ENCODE peak calls at places on chromosome 10, in ten cellular contexts. H is T follicular helper cell; Y is CD4-positive, alpha-beta memory T cell; I is stimulated activated CD4-positive, alpha-beta T cell treated with anti-CD3 and anti-CD28 coated beads, Interleukin-12 subunit alpha, Interleukin-12 subunit beta, amount 100 ng/mL, for 4 hours; U is left lobe of liver; Q is stimulated activated naive CD8-positive, alpha-beta T cell treated with anti-CD3 and anti-CD28 coated beads, Interleukin-15, Interleukin-2, amounts not matched to agents 100 U/mL and 50 U/mL, for 24 hours; G is amygdala; J is Peyer's patch; F is T-helper 1 cell; W is lower lobe of right lung. S is an unnamed sample.

GRCh38 chr10:126227762-126228134 is 160.5 kb downstream of the ADAM12 start:
- DNase-seq in Y (no peak), I (no peak), Q (no peak), J (no peak), F (no peak), W (no peak), U (no peak), G (no peak), H (no peak), S (no peak)

GRCh38 chr10:62330213-62330612 is 44.0 kb upstream of the ZNF365 start:
- DNase-seq in I (no peak), H (no peak), Q (no peak), W (no peak), F (no peak), Y (no peak), J (no peak), G (no peak), U (no peak), S (no peak)

GRCh38 chr10:2214805-2215204 is 477.5 kb upstream of the ADARB2 start:
- DNase-seq in I (no peak), U (no peak), J (no peak), H (no peak), Y (no peak), G (no peak), F (no peak), Q (no peak), W (no peak), S (no peak)

GRCh38 chr10:109411897-109412296 is 511.4 kb downstream of the XPNPEP1 start:
- DNase-seq in H (no peak), Q (no peak), W (no peak), U (no peak), G (no peak), F (no peak), Y (no peak), I (no peak), J (no peak), S (no peak)

GRCh38 chr10:70164179-70164578 is 6.1 kb downstream of the SAR1A start:
- DNase-seq in W (no peak), Y (no peak), Q (no peak), G (no peak), F (no peak), U (no peak), I (no peak), J (no peak), H (no peak), S (no peak)

GRCh38 chr10:80187465-80188409 is 17.6 kb downstream of the ANXA11 start:
- DNase-seq in Q (peak; percentile 65), Y (peak; percentile 91), W (peak; percentile 72), F (peak; percentile 73), H (peak; percentile 81), G (no peak), I (peak; percentile 28), U (no peak), J (peak; percentile 74), S (no peak)

GRCh38 chr10:93384006-93384405 is 98.1 kb downstream of the MYOF start:
- DNase-seq in F (no peak), Q (no peak), Y (no peak), J (no peak), U (no peak), G (no peak), W (no peak), I (no peak), H (no peak), S (peak; percentile 34)

GRCh38 chr10:51422311-51423120 is 276.9 kb downstream of the CSTF2T start:
- DNase-seq in I (no peak), H (no peak), F (no peak), J (peak; percentile 48), Q (peak; percentile 25), W (peak; percentile 47), Y (peak; percentile 18), U (no peak), G (peak; percentile 3), S (no peak)

GRCh38 chr10:71742301-71743098 is 22.9 kb upstream of the C10orf105 start:
- DNase-seq in H (no peak), Q (no peak), W (no peak), I (no peak), Y (peak; percentile 22), U (no peak), J (no peak), G (no peak), F (no peak), S (no peak)

GRCh38 chr10:44352316-44353127 is 32.4 kb downstream of the CXCL12 start:
- DNase-seq in U (no peak), Y (no peak), Q (no peak), G (no peak), I (no peak), J (no peak), W (no peak), H (no peak), F (no peak), S (no peak)

GRCh38 chr10:92381543-92381954 is 90.6 kb downstream of the MARCHF5 start:
- DNase-seq in H (no peak), F (no peak), G (no peak), J (no peak), I (no peak), Y (no peak), U (no peak), Q (no peak), W (no peak), S (no peak)

GRCh38 chr10:22931948-22932347 is 4.1 kb downstream of the ARMC3 start:
- DNase-seq in Y (no peak), G (no peak), Q (no peak), I (no peak), H (no peak), U (no peak), J (no peak), F (no peak), W (no peak), S (no peak)

GRCh38 chr10:29387269-29387668 is 98.4 kb downstream of the LYZL1 start:
- DNase-seq in F (no peak), H (no peak), Q (no peak), U (no peak), Y (no peak), J (no peak), W (no peak), I (no peak), G (no peak), S (no peak)

GRCh38 chr10:108544500-108545120 is 1378.7 kb downstream of the XPNPEP1 start:
- DNase-seq in F (no peak), Q (peak; percentile 55), I (peak; percentile 6), J (peak; percentile 67), G (no peak), U (peak; percentile 73), W (peak; percentile 69), H (no peak), Y (no peak), S (peak; percentile 3)

GRCh38 chr10:131590567-131590966 is 279.0 kb upstream of the TCERG1L start:
- DNase-seq in I (no peak), W (no peak), J (no peak), G (no peak), U (no peak), Q (no peak), F (no peak), H (no peak), Y (no peak), S (no peak)

GRCh38 chr10:59907918-59908807 is 1.8 kb upstream of the CCDC6 start:
- DNase-seq in W (peak; percentile 60), H (no peak), G (peak; percentile 37), F (no peak), U (peak; percentile 58), J (no peak), Q (peak; percentile 53), I (peak; percentile 25), Y (peak; percentile 42), S (no peak)

GRCh38 chr10:69248117-69248730 is 28.1 kb downstream of the HKDC1 start:
- DNase-seq in U (no peak), H (no peak), Q (no peak), G (no peak), J (no peak), Y (no peak), F (no peak), I (no peak), W (no peak), S (no peak)

GRCh38 chr10:78442836-78443550 is 409.3 kb downstream of the RPS24 start:
- DNase-seq in W (no peak), I (no peak), H (no peak), J (no peak), F (no peak), G (no peak), U (no peak), Q (no peak), Y (no peak), S (no peak)

GRCh38 chr10:130493446-130494198 is 357.4 kb downstream of the GLRX3 start:
- DNase-seq in Q (no peak), F (no peak), Y (no peak), U (no peak), W (no peak), G (no peak), H (no peak), I (no peak), J (no peak), S (no peak)

GRCh38 chr10:6423004-6423403 is 157.1 kb downstream of the PRKCQ start:
- DNase-seq in Q (peak; percentile 71), H (no peak), G (no peak), W (no peak), U (no peak), J (no peak), Y (no peak), F (no peak), I (peak; percentile 36), S (no peak)

GRCh38 chr10:14382022-14382421 is 51.3 kb upstream of the FRMD4A start:
- DNase-seq in Y (peak; percentile 22), H (no peak), Q (peak; percentile 27), W (no peak), J (no peak), I (peak; percentile 45), U (no peak), F (no peak), G (no peak), S (no peak)

GRCh38 chr10:123139521-123140163 is 3.9 kb downstream of the HMX3 start:
- DNase-seq in J (peak; percentile 53), Q (peak; percentile 13), U (peak; percentile 71), H (no peak), W (no peak), I (no peak), Y (no peak), G (no peak), F (no peak), S (no peak)

GRCh38 chr10:110632591-110633215 is 11.4 kb upstream of the RBM20 start:
- DNase-seq in Q (no peak), Y (no peak), W (no peak), I (no peak), U (no peak), F (no peak), H (no peak), G (no peak), J (no peak), S (no peak)

GRCh38 chr10:76009531-76009930 is 578.1 kb downstream of the LRMDA start:
- DNase-seq in H (no peak), I (no peak), W (no peak), F (no peak), U (no peak), J (no peak), Y (no peak), G (no peak), Q (no peak), S (no peak)

GRCh38 chr10:104580774-104581675 is 60.1 kb upstream of the SORCS3 start:
- DNase-seq in G (peak; percentile 8), J (peak; percentile 58), I (peak; percentile 61), W (peak; percentile 63), U (peak; percentile 70), F (peak; percentile 41), H (peak; percentile 41), Q (peak; percentile 76), Y (peak; percentile 58), S (peak; percentile 52)

S was measured in cerebellum.